ENCODE peak calls at places on chromosomes 13 and 19, in seven cellular contexts. One of them, this sample, is unnamed.

GRCh38 chr13:61685683-61686013 is 270.0 kb upstream of the PCDH20 start:
- DNase-seq in endodermal cell: peak; percentile 81
- DNase-seq in osteoblast: no peak
- DNase-seq in AG04449: no peak
- DNase-seq in effector memory CD4-positive, alpha-beta T cell: no peak
- DNase-seq in tibial nerve: no peak
- DNase-seq in fibroblast of mammary gland: no peak
- DNase-seq in this sample: no peak

GRCh38 chr19:51448011-51448744 is 10.1 kb downstream of the SIGLEC8 start:
- DNase-seq in endodermal cell: no peak
- DNase-seq in AG04449: no peak
- DNase-seq in fibroblast of mammary gland: no peak
- DNase-seq in tibial nerve: no peak
- DNase-seq in effector memory CD4-positive, alpha-beta T cell: no peak
- DNase-seq in osteoblast: no peak
- DNase-seq in this sample: no peak

GRCh38 chr13:27770809-27771208 is 21.5 kb upstream of the GSX1 start:
- DNase-seq in effector memory CD4-positive, alpha-beta T cell: no peak
- DNase-seq in osteoblast: no peak
- DNase-seq in tibial nerve: no peak
- DNase-seq in AG04449: no peak
- DNase-seq in fibroblast of mammary gland: peak; percentile 40
- DNase-seq in endodermal cell: peak; percentile 76
- DNase-seq in this sample: no peak

GRCh38 chr13:44449999-44450821 is 76.6 kb downstream of the SERP2 start:
- DNase-seq in endodermal cell: no peak
- DNase-seq in osteoblast: no peak
- DNase-seq in tibial nerve: no peak
- DNase-seq in fibroblast of mammary gland: no peak
- DNase-seq in AG04449: no peak
- DNase-seq in effector memory CD4-positive, alpha-beta T cell: no peak
- DNase-seq in this sample: no peak

GRCh38 chr19:51901860-51902259 is 3.0 kb downstream of the ZNF649 start:
- DNase-seq in effector memory CD4-positive, alpha-beta T cell: no peak
- DNase-seq in AG04449: no peak
- DNase-seq in tibial nerve: no peak
- DNase-seq in fibroblast of mammary gland: no peak
- DNase-seq in endodermal cell: no peak
- DNase-seq in osteoblast: no peak
- DNase-seq in this sample: no peak

GRCh38 chr19:54893406-54893805 is 12.5 kb upstream of the NCR1 start:
- DNase-seq in fibroblast of mammary gland: no peak
- DNase-seq in tibial nerve: no peak
- DNase-seq in osteoblast: no peak
- DNase-seq in AG04449: no peak
- DNase-seq in effector memory CD4-positive, alpha-beta T cell: no peak
- DNase-seq in endodermal cell: peak; percentile 96
- DNase-seq in this sample: no peak

GRCh38 chr19:49338691-49339363 is 3.6 kb downstream of the CD37 start:
- DNase-seq in endodermal cell: peak; percentile 99
- DNase-seq in AG04449: no peak
- DNase-seq in effector memory CD4-positive, alpha-beta T cell: no peak
- DNase-seq in fibroblast of mammary gland: no peak
- DNase-seq in osteoblast: peak; percentile 85
- DNase-seq in tibial nerve: no peak
- DNase-seq in this sample: peak; percentile 51

GRCh38 chr19:52670046-52670445 is 31.9 kb upstream of the ZNF83 start:
- DNase-seq in tibial nerve: no peak
- DNase-seq in endodermal cell: no peak
- DNase-seq in osteoblast: no peak
- DNase-seq in AG04449: no peak
- DNase-seq in fibroblast of mammary gland: no peak
- DNase-seq in effector memory CD4-positive, alpha-beta T cell: no peak
- DNase-seq in this sample: no peak

GRCh38 chr13:47216176-47216822 is 319.4 kb upstream of the HTR2A start:
- DNase-seq in AG04449: peak; percentile 12
- DNase-seq in fibroblast of mammary gland: peak; percentile 81
- DNase-seq in effector memory CD4-positive, alpha-beta T cell: no peak
- DNase-seq in osteoblast: no peak
- DNase-seq in endodermal cell: no peak
- DNase-seq in tibial nerve: no peak
- DNase-seq in this sample: peak; percentile 0

GRCh38 chr19:30378701-30379100 is 6.5 kb downstream of the ZNF536 start:
- DNase-seq in AG04449: no peak
- DNase-seq in tibial nerve: no peak
- DNase-seq in effector memory CD4-positive, alpha-beta T cell: no peak
- DNase-seq in osteoblast: no peak
- DNase-seq in fibroblast of mammary gland: no peak
- DNase-seq in endodermal cell: no peak
- DNase-seq in this sample: no peak

GRCh38 chr19:40264314-40265054 is 20.7 kb downstream of the AKT2 start:
- DNase-seq in tibial nerve: no peak
- DNase-seq in effector memory CD4-positive, alpha-beta T cell: no peak
- DNase-seq in osteoblast: no peak
- DNase-seq in AG04449: no peak
- DNase-seq in endodermal cell: no peak
- DNase-seq in fibroblast of mammary gland: no peak
- DNase-seq in this sample: no peak

GRCh38 chr13:109783447-109783814 is 3.0 kb downstream of the IRS2 start:
- DNase-seq in endodermal cell: peak; percentile 87
- DNase-seq in osteoblast: peak; percentile 85
- DNase-seq in effector memory CD4-positive, alpha-beta T cell: no peak
- DNase-seq in tibial nerve: no peak
- DNase-seq in fibroblast of mammary gland: no peak
- DNase-seq in AG04449: no peak
- DNase-seq in this sample: no peak

GRCh38 chr13:74131206-74131605 is 3.0 kb downstream of the KLF12 start:
- DNase-seq in endodermal cell: no peak
- DNase-seq in osteoblast: no peak
- DNase-seq in AG04449: no peak
- DNase-seq in effector memory CD4-positive, alpha-beta T cell: no peak
- DNase-seq in fibroblast of mammary gland: no peak
- DNase-seq in tibial nerve: no peak
- DNase-seq in this sample: no peak

GRCh38 chr19:5873617-5874199 is 3.4 kb upstream of the FUT5 start:
- DNase-seq in osteoblast: peak; percentile 42
- DNase-seq in effector memory CD4-positive, alpha-beta T cell: no peak
- DNase-seq in fibroblast of mammary gland: no peak
- DNase-seq in AG04449: no peak
- DNase-seq in tibial nerve: no peak
- DNase-seq in endodermal cell: no peak
- DNase-seq in this sample: no peak

GRCh38 chr19:38663957-38664502 is 16.6 kb downstream of the ACTN4 start:
- DNase-seq in effector memory CD4-positive, alpha-beta T cell: no peak
- DNase-seq in endodermal cell: no peak
- DNase-seq in tibial nerve: no peak
- DNase-seq in osteoblast: peak; percentile 43
- DNase-seq in fibroblast of mammary gland: no peak
- DNase-seq in AG04449: no peak
- DNase-seq in this sample: no peak

GRCh38 chr13:95530178-95530577 is 22.3 kb upstream of the CLDN10 start:
- DNase-seq in tibial nerve: no peak
- DNase-seq in osteoblast: peak; percentile 84
- DNase-seq in endodermal cell: no peak
- DNase-seq in AG04449: no peak
- DNase-seq in effector memory CD4-positive, alpha-beta T cell: no peak
- DNase-seq in fibroblast of mammary gland: peak; percentile 20
- DNase-seq in this sample: no peak

GRCh38 chr13:51154029-51154555 is 43.0 kb upstream of the C13orf42 start:
- DNase-seq in fibroblast of mammary gland: peak; percentile 75
- DNase-seq in effector memory CD4-positive, alpha-beta T cell: no peak
- DNase-seq in AG04449: no peak
- DNase-seq in tibial nerve: no peak
- DNase-seq in osteoblast: no peak
- DNase-seq in endodermal cell: peak; percentile 28
- DNase-seq in this sample: no peak

GRCh38 chr19:48036765-48037164 is 7.1 kb downstream of the CABP5 start:
- DNase-seq in osteoblast: no peak
- DNase-seq in effector memory CD4-positive, alpha-beta T cell: no peak
- DNase-seq in endodermal cell: no peak
- DNase-seq in AG04449: no peak
- DNase-seq in tibial nerve: no peak
- DNase-seq in fibroblast of mammary gland: no peak
- DNase-seq in this sample: no peak

GRCh38 chr13:21966014-21966413 is 295.1 kb downstream of the FGF9 start:
- DNase-seq in osteoblast: no peak
- DNase-seq in AG04449: no peak
- DNase-seq in fibroblast of mammary gland: no peak
- DNase-seq in tibial nerve: no peak
- DNase-seq in effector memory CD4-positive, alpha-beta T cell: no peak
- DNase-seq in endodermal cell: no peak
- DNase-seq in this sample: no peak

GRCh38 chr13:49828452-49828851 is 36.0 kb upstream of the KPNA3 start:
- DNase-seq in effector memory CD4-positive, alpha-beta T cell: no peak
- DNase-seq in AG04449: no peak
- DNase-seq in endodermal cell: no peak
- DNase-seq in fibroblast of mammary gland: no peak
- DNase-seq in osteoblast: no peak
- DNase-seq in tibial nerve: no peak
- DNase-seq in this sample: no peak

GRCh38 chr13:91348906-91349435 is 1.5 kb downstream of the MIR17HG start:
- DNase-seq in osteoblast: peak; percentile 98
- DNase-seq in endodermal cell: peak; percentile 94
- DNase-seq in fibroblast of mammary gland: peak; percentile 81
- DNase-seq in AG04449: peak; percentile 9
- DNase-seq in tibial nerve: peak; percentile 97
- DNase-seq in effector memory CD4-positive, alpha-beta T cell: peak; percentile 74
- DNase-seq in this sample: peak; percentile 94

GRCh38 chr13:78603240-78603947 is at the start of gene POU4F1:
- DNase-seq in osteoblast: peak; percentile 86
- DNase-seq in tibial nerve: no peak
- DNase-seq in effector memory CD4-positive, alpha-beta T cell: peak; percentile 26
- DNase-seq in AG04449: no peak
- DNase-seq in endodermal cell: peak; percentile 95
- DNase-seq in fibroblast of mammary gland: peak; percentile 30
- DNase-seq in this sample: peak; percentile 86

GRCh38 chr13:99269627-99270252 is 11.6 kb upstream of the GPR18 start:
- DNase-seq in osteoblast: peak; percentile 31
- DNase-seq in AG04449: no peak
- DNase-seq in effector memory CD4-positive, alpha-beta T cell: no peak
- DNase-seq in fibroblast of mammary gland: peak; percentile 77
- DNase-seq in tibial nerve: no peak
- DNase-seq in endodermal cell: no peak
- DNase-seq in this sample: peak; percentile 52

GRCh38 chr19:37977992-37978391 is 71.0 kb downstream of the SIPA1L3 start:
- DNase-seq in AG04449: no peak
- DNase-seq in osteoblast: no peak
- DNase-seq in effector memory CD4-positive, alpha-beta T cell: no peak
- DNase-seq in tibial nerve: no peak
- DNase-seq in fibroblast of mammary gland: peak; percentile 67
- DNase-seq in endodermal cell: no peak
- DNase-seq in this sample: no peak

GRCh38 chr19:5338661-5339469 is 1.7 kb downstream of the PTPRS start:
- DNase-seq in effector memory CD4-positive, alpha-beta T cell: no peak
- DNase-seq in tibial nerve: no peak
- DNase-seq in fibroblast of mammary gland: no peak
- DNase-seq in osteoblast: peak; percentile 86
- DNase-seq in endodermal cell: peak; percentile 82
- DNase-seq in AG04449: no peak
- DNase-seq in this sample: peak; percentile 43

DNA sequence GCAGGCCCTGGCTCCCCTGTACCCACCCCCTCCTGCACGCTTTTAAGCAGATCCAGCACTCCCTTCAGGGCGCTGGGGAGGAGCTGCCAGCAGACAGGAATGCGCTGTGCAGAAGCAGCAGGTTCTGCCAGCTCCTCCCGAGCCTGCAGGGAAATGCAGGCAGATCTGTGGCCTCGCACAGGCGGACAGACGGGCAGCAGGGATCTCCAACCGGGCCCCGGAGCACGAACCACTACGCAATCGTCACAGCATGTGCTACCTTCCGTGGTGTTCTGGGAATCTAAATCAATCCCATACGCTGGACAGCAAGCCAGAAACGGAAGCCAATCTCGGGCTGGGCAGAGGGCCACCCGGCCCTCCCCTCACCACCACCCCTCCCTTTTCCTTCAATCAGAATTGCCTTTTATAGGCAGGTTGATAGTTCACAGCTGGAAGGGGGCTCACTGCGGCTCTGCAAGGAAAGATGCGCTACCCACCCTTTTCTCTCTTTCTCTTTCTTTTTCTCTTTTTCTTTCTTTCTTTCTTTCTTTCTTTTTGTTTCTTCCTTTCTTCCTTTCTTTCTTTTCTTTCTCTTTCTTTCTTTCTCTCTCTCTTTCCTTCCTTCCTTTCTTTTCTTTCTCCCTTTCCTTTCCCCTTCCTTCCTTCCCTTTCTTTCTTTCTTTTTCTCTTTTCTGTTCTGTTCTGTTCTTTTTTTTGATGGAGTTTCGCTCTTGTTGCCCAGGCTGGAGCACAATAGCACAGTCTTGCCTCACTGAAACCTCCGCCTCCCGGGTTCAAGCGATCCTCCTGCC is 99.9 kb downstream of the GNG7 start:
- DNase-seq in endodermal cell: peak; percentile 92
- DNase-seq in AG04449: peak; percentile 93
- DNase-seq in osteoblast: peak; percentile 85
- DNase-seq in tibial nerve: peak; percentile 76
- DNase-seq in effector memory CD4-positive, alpha-beta T cell: no peak
- DNase-seq in fibroblast of mammary gland: peak; percentile 96
- DNase-seq in this sample: no peak
- H3K4me3 ChIP-seq in endodermal cell: no peak overlapping the region
- H3K4me3 ChIP-seq in AG04449: peak overlapping the region; percentile 24
- H3K4me3 ChIP-seq in osteoblast: peak overlapping the region; percentile 62
- H3K4me3 ChIP-seq in tibial nerve: no peak overlapping the region
- H3K4me3 ChIP-seq in effector memory CD4-positive, alpha-beta T cell: no peak overlapping the region
- H3K4me3 ChIP-seq in fibroblast of mammary gland: peak overlapping the region; percentile 15
- H3K4me3 ChIP-seq in this sample: no peak overlapping the region

GRCh38 chr13:106814389-106814903 is 246.5 kb upstream of the ARGLU1 start:
- DNase-seq in AG04449: no peak
- DNase-seq in endodermal cell: no peak
- DNase-seq in osteoblast: no peak
- DNase-seq in fibroblast of mammary gland: no peak
- DNase-seq in effector memory CD4-positive, alpha-beta T cell: no peak
- DNase-seq in tibial nerve: no peak
- DNase-seq in this sample: no peak
- H3K4me3 ChIP-seq in AG04449: no peak overlapping the region
- H3K4me3 ChIP-seq in endodermal cell: no peak overlapping the region
- H3K4me3 ChIP-seq in osteoblast: no peak overlapping the region
- H3K4me3 ChIP-seq in fibroblast of mammary gland: no peak overlapping the region
- H3K4me3 ChIP-seq in effector memory CD4-positive, alpha-beta T cell: no peak overlapping the region
- H3K4me3 ChIP-seq in tibial nerve: no peak overlapping the region
- H3K4me3 ChIP-seq in this sample: no peak overlapping the region

GRCh38 chr13:112558696-112559418 is 29.1 kb downstream of the TUBGCP3 start:
- DNase-seq in fibroblast of mammary gland: no peak
- DNase-seq in effector memory CD4-positive, alpha-beta T cell: no peak
- DNase-seq in AG04449: no peak
- DNase-seq in tibial nerve: no peak
- DNase-seq in endodermal cell: no peak
- DNase-seq in osteoblast: no peak
- DNase-seq in this sample: no peak
- H3K4me3 ChIP-seq in fibroblast of mammary gland: no peak overlapping the region
- H3K4me3 ChIP-seq in effector memory CD4-positive, alpha-beta T cell: no peak overlapping the region
- H3K4me3 ChIP-seq in AG04449: no peak overlapping the region
- H3K4me3 ChIP-seq in tibial nerve: no peak overlapping the region
- H3K4me3 ChIP-seq in endodermal cell: no peak overlapping the region
- H3K4me3 ChIP-seq in osteoblast: no peak overlapping the region
- H3K4me3 ChIP-seq in this sample: no peak overlapping the region

DNA sequence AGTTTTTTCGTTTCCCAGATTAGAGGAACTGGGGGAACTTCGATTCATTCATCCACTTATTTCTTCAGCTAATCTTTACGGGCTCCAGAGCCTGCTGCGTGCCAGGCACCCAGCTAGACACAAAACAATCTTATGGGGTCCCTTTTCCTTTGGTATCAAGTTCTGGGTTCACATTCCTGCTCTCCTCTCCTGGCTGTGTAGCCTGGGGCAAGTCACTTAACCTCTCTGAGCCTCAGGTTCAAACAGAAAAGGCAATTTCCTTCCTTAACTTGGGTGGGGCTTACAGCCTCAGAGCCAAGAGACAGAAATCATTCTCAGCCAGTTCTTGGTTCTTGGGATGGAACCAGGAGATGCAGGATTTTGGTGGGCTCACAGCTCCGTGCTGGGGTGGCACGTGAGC is 5.9 kb downstream of the SHD start:
- DNase-seq in effector memory CD4-positive, alpha-beta T cell: no peak
- DNase-seq in tibial nerve: no peak
- DNase-seq in AG04449: no peak
- DNase-seq in endodermal cell: no peak
- DNase-seq in osteoblast: peak; percentile 72
- DNase-seq in fibroblast of mammary gland: no peak
- DNase-seq in this sample: no peak
- H3K4me3 ChIP-seq in effector memory CD4-positive, alpha-beta T cell: no peak overlapping the region
- H3K4me3 ChIP-seq in tibial nerve: no peak overlapping the region
- H3K4me3 ChIP-seq in AG04449: no peak overlapping the region
- H3K4me3 ChIP-seq in endodermal cell: no peak overlapping the region
- H3K4me3 ChIP-seq in osteoblast: no peak overlapping the region
- H3K4me3 ChIP-seq in fibroblast of mammary gland: no peak overlapping the region
- H3K4me3 ChIP-seq in this sample: no peak overlapping the region

This sample was measured in GM06990.